ENCODE peak calls at places on chromosomes 13 and 19, in eight cellular contexts. B is HCT116, P is GM23338, Y is A549, A is SK-N-SH, X is K562, W is Panc1, C is GM12878. U is an unnamed sample.
A peak's percentile ranks its signal among the peaks of the same experiment; 100 is the strongest.

GRCh38 chr19:39270091-39270871 is 2.1 kb downstream of the IFNL2 start:
- DNase-seq in C (no peak), W (no peak), P (no peak), Y (peak; percentile 41), X (no peak), B (no peak), A (no peak), U (no peak)

GRCh38 chr13:21117104-21117809 is 55.9 kb upstream of the LATS2 start:
- DNase-seq in X (no peak), W (no peak), P (no peak), B (no peak), C (no peak), A (no peak), Y (no peak), U (no peak)

GRCh38 chr19:4877753-4878490 is 10.5 kb upstream of the PLIN3 start:
- DNase-seq in Y (no peak), B (no peak), W (no peak), C (no peak), A (peak; percentile 57), P (peak; percentile 27), X (no peak), U (no peak)

GRCh38 chr19:35719402-35720162 is 1.8 kb downstream of the KMT2B start:
- DNase-seq in B (no peak), Y (no peak), P (no peak), W (no peak), C (no peak), A (no peak), X (no peak), U (no peak)

GRCh38 chr19:38929929-38930775 is at the start of gene SARS2:
- DNase-seq in X (peak; percentile 96), A (peak; percentile 98), B (peak; percentile 89), Y (peak; percentile 99), P (peak; percentile 97), W (peak; percentile 100), C (peak; percentile 79), U (peak; percentile 92)

GRCh38 chr13:100454876-100455275 is 133.7 kb downstream of the GGACT start:
- DNase-seq in C (no peak), X (no peak), P (no peak), W (no peak), B (peak; percentile 79), A (no peak), Y (no peak), U (no peak)

GRCh38 chr13:93775507-93776108 is 549.0 kb downstream of the GPC6 start:
- DNase-seq in B (no peak), Y (no peak), X (no peak), A (no peak), P (no peak), C (no peak), W (no peak), U (no peak)

GRCh38 chr19:5269926-5270325 is 70.7 kb downstream of the PTPRS start:
- DNase-seq in B (no peak), A (no peak), W (no peak), P (no peak), X (no peak), Y (no peak), C (no peak), U (no peak)

GRCh38 chr13:20350819-20351218 is 118.7 kb upstream of the GJB6 start:
- DNase-seq in X (no peak), C (no peak), A (no peak), B (no peak), W (no peak), P (no peak), Y (no peak), U (no peak)

GRCh38 chr13:51576754-51577153 is 7.5 kb upstream of the WDFY2 start:
- DNase-seq in B (no peak), P (no peak), W (no peak), C (no peak), A (no peak), X (no peak), Y (no peak), U (no peak)

GRCh38 chr13:30857636-30858035 is 48.4 kb upstream of the MEDAG start:
- DNase-seq in C (no peak), W (no peak), X (no peak), P (no peak), Y (no peak), A (no peak), B (no peak), U (no peak)

GRCh38 chr19:55419089-55419488 is 11.5 kb upstream of the UBE2S start:
- DNase-seq in A (no peak), P (no peak), Y (no peak), X (no peak), C (no peak), W (no peak), B (no peak), U (no peak)

GRCh38 chr19:6450166-6450565 is 9.4 kb downstream of the SLC25A23 start:
- DNase-seq in B (no peak), A (no peak), W (no peak), P (no peak), X (no peak), C (no peak), Y (no peak), U (no peak)

GRCh38 chr13:28355822-28356371 is 139.0 kb downstream of the FLT1 start:
- DNase-seq in X (peak; percentile 54), Y (no peak), W (no peak), C (no peak), P (no peak), B (no peak), A (no peak), U (no peak)

GRCh38 chr19:10292206-10292788 is 2.5 kb downstream of the ICAM5 start:
- DNase-seq in Y (peak; percentile 72), A (peak; percentile 92), B (peak; percentile 71), W (no peak), X (peak; percentile 98), P (peak; percentile 98), C (no peak), U (no peak)

GRCh38 chr19:782195-783043 is 14.8 kb upstream of the PTBP1 start:
- DNase-seq in B (no peak), X (no peak), A (no peak), P (peak; percentile 94), W (no peak), C (no peak), Y (peak; percentile 91), U (no peak)

GRCh38 chr13:77391475-77391874 is 64.6 kb upstream of the MYCBP2 start:
- DNase-seq in W (no peak), Y (no peak), B (no peak), P (no peak), A (no peak), X (no peak), C (no peak), U (no peak)

GRCh38 chr13:104645786-104646185 is 1579.6 kb upstream of the SLC10A2 start:
- DNase-seq in B (no peak), P (no peak), X (no peak), A (no peak), C (no peak), W (no peak), Y (no peak), U (no peak)

GRCh38 chr13:104650426-104650825 is 1584.2 kb upstream of the SLC10A2 start:
- DNase-seq in Y (no peak), C (no peak), X (no peak), W (no peak), P (no peak), B (no peak), A (no peak), U (no peak)

GRCh38 chr13:104648291-104648690 is 1582.1 kb upstream of the SLC10A2 start:
- DNase-seq in W (no peak), C (no peak), Y (no peak), X (no peak), B (no peak), A (no peak), P (no peak), U (no peak)
- TF ChIP-seq REST in W (no peak), C (no peak), Y (no peak), X (no peak), B (no peak), A (no peak), P (no peak), U (no peak)

GRCh38 chr19:42248270-42249148 is 6.1 kb upstream of the GSK3A start:
- DNase-seq in A (no peak), C (no peak), Y (no peak), X (no peak), B (no peak), P (no peak), W (no peak), U (no peak)

GRCh38 chr19:42247631-42248199 is 5.3 kb upstream of the GSK3A start:
- DNase-seq in C (no peak), P (no peak), B (no peak), A (no peak), X (no peak), W (no peak), Y (no peak), U (no peak)

GRCh38 chr19:42246869-42247630 is 4.6 kb upstream of the GSK3A start:
- DNase-seq in X (peak; percentile 40), A (no peak), P (no peak), B (no peak), W (no peak), C (no peak), Y (peak; percentile 44), U (no peak)

GRCh38 chr19:42244452-42245220 is 2.2 kb upstream of the GSK3A start:
- DNase-seq in B (peak; percentile 93), X (peak; percentile 98), P (peak; percentile 97), W (peak; percentile 86), A (peak; percentile 83), Y (peak; percentile 99), C (peak; percentile 85), U (peak; percentile 89)

GRCh38 chr19:42246143-42246868 is 3.9 kb upstream of the GSK3A start:
- DNase-seq in W (no peak), P (peak; percentile 88), B (no peak), X (peak; percentile 65), C (no peak), A (peak; percentile 74), Y (peak; percentile 85), U (no peak)
- TF ChIP-seq CTCF in W (peak; percentile 77), P (peak; percentile 60), B (peak; percentile 85), X (peak; percentile 76), C (peak; percentile 10), A (peak; percentile 73), Y (peak; percentile 79), U (no peak)

GRCh38 chr13:97223711-97224461 is 1.8 kb downstream of the MBNL2 start:
- DNase-seq in C (no peak), P (peak; percentile 67), X (peak; percentile 66), W (no peak), A (no peak), Y (peak; percentile 53), B (peak; percentile 43), U (peak; percentile 79)
- TF ChIP-seq REST in C (no peak), P (no peak), X (no peak), W (no peak), A (no peak), Y (no peak), B (no peak), U (no peak)

GRCh38 chr19:46471116-46471733 is at the start of gene PNMA8A:
- DNase-seq in X (peak; percentile 88), W (no peak), C (no peak), P (peak; percentile 96), B (no peak), Y (peak; percentile 57), A (peak; percentile 97), U (no peak)
- TF ChIP-seq CTCF in X (no peak), W (no peak), C (no peak), P (no peak), B (no peak), Y (no peak), A (peak; percentile 30), U (no peak)